ENCODE peak calls at places on chromosomes 11 and 22, in four cellular contexts. One of them, this sample, is unnamed.

GRCh38 chr11:44622721-44623258 is 57.3 kb downstream of the CD82 start:
- DNase-seq in hypothalamus: no peak
- DNase-seq in psoas muscle: no peak
- DNase-seq in pulmonary artery endothelial cell: no peak
- DNase-seq in this sample: peak; percentile 2

GRCh38 chr11:71101046-71101445 is 151.3 kb downstream of the SHANK2 start:
- DNase-seq in pulmonary artery endothelial cell: no peak
- DNase-seq in hypothalamus: no peak
- DNase-seq in psoas muscle: no peak
- DNase-seq in this sample: no peak

GRCh38 chr11:6539748-6540268 is 42.7 kb downstream of the DNHD1 start:
- DNase-seq in psoas muscle: no peak
- DNase-seq in pulmonary artery endothelial cell: no peak
- DNase-seq in hypothalamus: no peak
- DNase-seq in this sample: no peak

GRCh38 chr11:70153133-70153727 is 49.9 kb upstream of the FADD start:
- DNase-seq in pulmonary artery endothelial cell: no peak
- DNase-seq in hypothalamus: no peak
- DNase-seq in psoas muscle: no peak
- DNase-seq in this sample: no peak

GRCh38 chr22:45910928-45911467 is 66.0 kb downstream of the WNT7B start:
- DNase-seq in psoas muscle: no peak
- DNase-seq in pulmonary artery endothelial cell: no peak
- DNase-seq in hypothalamus: no peak
- DNase-seq in this sample: no peak

GRCh38 chr11:130732476-130732875 is 183.8 kb downstream of the SNX19 start:
- DNase-seq in pulmonary artery endothelial cell: no peak
- DNase-seq in hypothalamus: no peak
- DNase-seq in psoas muscle: no peak
- DNase-seq in this sample: no peak

GRCh38 chr22:47627561-47628253 is 865.3 kb downstream of the TBC1D22A start:
- DNase-seq in hypothalamus: no peak
- DNase-seq in psoas muscle: no peak
- DNase-seq in pulmonary artery endothelial cell: no peak
- DNase-seq in this sample: no peak

GRCh38 chr11:102306048-102306575 is 11.2 kb upstream of the BIRC3 start:
- DNase-seq in pulmonary artery endothelial cell: no peak
- DNase-seq in hypothalamus: no peak
- DNase-seq in psoas muscle: no peak
- DNase-seq in this sample: no peak

GRCh38 chr22:21991309-21991596 is 8.7 kb upstream of the TOP3B start:
- DNase-seq in hypothalamus: no peak
- DNase-seq in psoas muscle: no peak
- DNase-seq in pulmonary artery endothelial cell: no peak
- DNase-seq in this sample: no peak

GRCh38 chr11:2305140-2305861 is 3.5 kb downstream of the TSPAN32 start:
- DNase-seq in pulmonary artery endothelial cell: peak; percentile 20
- DNase-seq in hypothalamus: peak; percentile 60
- DNase-seq in psoas muscle: peak; percentile 92
- DNase-seq in this sample: peak; percentile 98

GRCh38 chr11:45805305-45806071 is 539 bp downstream of the SLC35C1 start:
- DNase-seq in hypothalamus: no peak
- DNase-seq in psoas muscle: peak; percentile 72
- DNase-seq in pulmonary artery endothelial cell: peak; percentile 24
- DNase-seq in this sample: peak; percentile 33

GRCh38 chr11:46285594-46286033 is 8.2 kb downstream of the CREB3L1 start:
- DNase-seq in pulmonary artery endothelial cell: no peak
- DNase-seq in hypothalamus: no peak
- DNase-seq in psoas muscle: peak; percentile 84
- DNase-seq in this sample: no peak

GRCh38 chr11:44788536-44789227 is 61.9 kb downstream of the TSPAN18 start:
- DNase-seq in psoas muscle: no peak
- DNase-seq in pulmonary artery endothelial cell: no peak
- DNase-seq in hypothalamus: no peak
- DNase-seq in this sample: no peak

GRCh38 chr11:123183391-123184099 is 11.5 kb downstream of the CLMP start:
- DNase-seq in pulmonary artery endothelial cell: no peak
- DNase-seq in psoas muscle: no peak
- DNase-seq in hypothalamus: no peak
- DNase-seq in this sample: no peak

GRCh38 chr22:49400866-49401598 is 426.6 kb downstream of the BRD1 start:
- DNase-seq in pulmonary artery endothelial cell: no peak
- DNase-seq in hypothalamus: no peak
- DNase-seq in psoas muscle: no peak
- DNase-seq in this sample: no peak

GRCh38 chr11:416051-416756 is 1.4 kb upstream of the SIGIRR start:
- DNase-seq in psoas muscle: no peak
- DNase-seq in hypothalamus: no peak
- DNase-seq in pulmonary artery endothelial cell: no peak
- DNase-seq in this sample: peak; percentile 16

GRCh38 chr11:38867338-38867737 is 2269.3 kb upstream of the RAG2 start:
- DNase-seq in hypothalamus: no peak
- DNase-seq in pulmonary artery endothelial cell: no peak
- DNase-seq in psoas muscle: no peak
- DNase-seq in this sample: no peak

GRCh38 chr11:125088123-125088522 is 23.3 kb downstream of the TMEM218 start:
- DNase-seq in pulmonary artery endothelial cell: no peak
- DNase-seq in hypothalamus: no peak
- DNase-seq in psoas muscle: no peak
- DNase-seq in this sample: no peak

GRCh38 chr11:109865558-109866186 is 227.5 kb upstream of the ZC3H12C start:
- DNase-seq in pulmonary artery endothelial cell: no peak
- DNase-seq in psoas muscle: no peak
- DNase-seq in hypothalamus: no peak
- DNase-seq in this sample: no peak

GRCh38 chr22:20312396-20313191 is 7.3 kb downstream of the DGCR6L start:
- DNase-seq in pulmonary artery endothelial cell: no peak
- DNase-seq in psoas muscle: no peak
- DNase-seq in hypothalamus: no peak
- DNase-seq in this sample: no peak

GRCh38 chr11:134510641-134511040 is 98.6 kb upstream of the B3GAT1 start:
- DNase-seq in psoas muscle: no peak
- DNase-seq in pulmonary artery endothelial cell: no peak
- DNase-seq in hypothalamus: no peak
- DNase-seq in this sample: no peak

GRCh38 chr22:48832592-48832991 is 995.1 kb downstream of the BRD1 start:
- DNase-seq in psoas muscle: no peak
- DNase-seq in hypothalamus: no peak
- DNase-seq in pulmonary artery endothelial cell: no peak
- DNase-seq in this sample: no peak

GRCh38 chr22:27636716-27637503 is 164.6 kb downstream of the MN1 start:
- DNase-seq in psoas muscle: peak; percentile 92
- DNase-seq in pulmonary artery endothelial cell: no peak
- DNase-seq in hypothalamus: no peak
- DNase-seq in this sample: no peak

GRCh38 chr11:79363261-79363660 is 77.6 kb downstream of the TENM4 start:
- DNase-seq in psoas muscle: no peak
- DNase-seq in hypothalamus: no peak
- DNase-seq in pulmonary artery endothelial cell: no peak
- DNase-seq in this sample: no peak

GRCh38 chr22:46738961-46739870 is 1.2 kb upstream of the CERK start:
- DNase-seq in pulmonary artery endothelial cell: no peak
- DNase-seq in psoas muscle: peak; percentile 61
- DNase-seq in hypothalamus: no peak
- DNase-seq in this sample: peak; percentile 71

GRCh38 chr11:2779981-2780849 is 80.4 kb upstream of the KCNQ1OT1 start:
- DNase-seq in psoas muscle: peak; percentile 58
- DNase-seq in hypothalamus: no peak
- DNase-seq in pulmonary artery endothelial cell: no peak
- DNase-seq in this sample: peak; percentile 26

GRCh38 chr22:37777122-37777687 is 30.5 kb upstream of the GCAT start:
- DNase-seq in pulmonary artery endothelial cell: no peak
- DNase-seq in psoas muscle: peak; percentile 71
- DNase-seq in hypothalamus: no peak
- DNase-seq in this sample: peak; percentile 88

GRCh38 chr22:19553201-19553600 is 29.0 kb upstream of the CLDN5 start:
- DNase-seq in psoas muscle: no peak
- DNase-seq in pulmonary artery endothelial cell: no peak
- DNase-seq in hypothalamus: no peak
- DNase-seq in this sample: no peak

GRCh38 chr11:119195680-119196079 is 10.4 kb downstream of the NHERF4 start:
- DNase-seq in hypothalamus: no peak
- DNase-seq in pulmonary artery endothelial cell: no peak
- DNase-seq in psoas muscle: no peak
- DNase-seq in this sample: no peak

GRCh38 chr11:43963221-43963620 is 20.8 kb downstream of the C11orf96 start:
- DNase-seq in psoas muscle: no peak
- DNase-seq in pulmonary artery endothelial cell: no peak
- DNase-seq in hypothalamus: no peak
- DNase-seq in this sample: no peak

GRCh38 chr11:2327032-2327431 is 25.2 kb downstream of the TSPAN32 start:
- DNase-seq in psoas muscle: no peak
- DNase-seq in pulmonary artery endothelial cell: no peak
- DNase-seq in hypothalamus: no peak
- DNase-seq in this sample: no peak

This sample was measured in pancreas.